ENCODE peak calls at places on chromosomes 2 and 18, in five cellular contexts. O is WERI-Rb-1, D is dermis microvascular lymphatic vessel endothelial cell, T is thoracic aorta, X is T47D. H is an unnamed sample.

GRCh38 chr2:30106543-30106942 is 40.3 kb upstream of the YPEL5 start:
- DNase-seq in O (no peak), D (no peak), T (no peak), X (no peak), H (no peak)

GRCh38 chr2:75787532-75788132 is 76.9 kb upstream of the GCFC2 start:
- DNase-seq in O (no peak), D (peak), T (no peak), X (no peak), H (no peak)

GRCh38 chr2:143475131-143475784 is 346.0 kb downstream of the ARHGAP15 start:
- DNase-seq in O (no peak), D (no peak), T (no peak), X (no peak), H (no peak)

GRCh38 chr18:1018211-1018651 is 113.6 kb downstream of the ADCYAP1 start:
- DNase-seq in O (no peak), D (no peak), T (no peak), X (no peak), H (no peak)

GRCh38 chr2:237221443-237221842 is 135.8 kb downstream of the COPS8 start:
- DNase-seq in O (no peak), D (no peak), T (no peak), X (no peak), H (no peak)

GRCh38 chr18:72742002-72742401 is 125.8 kb downstream of the NETO1 start:
- DNase-seq in O (no peak), D (no peak), T (no peak), X (no peak), H (no peak)

GRCh38 chr2:70707706-70708105 is 60.3 kb downstream of the ADD2 start:
- DNase-seq in O (no peak), D (no peak), T (no peak), X (no peak), H (no peak)

GRCh38 chr18:48780151-48781001 is 170.4 kb downstream of the SMAD7 start:
- DNase-seq in O (no peak), D (peak), T (peak), X (no peak), H (no peak)

GRCh38 chr2:202808754-202809153 is 62.8 kb downstream of the ICA1L start:
- DNase-seq in O (no peak), D (no peak), T (no peak), X (no peak), H (peak)

GRCh38 chr2:147844691-147845607 is at the start of gene ACVR2A:
- DNase-seq in O (peak), D (peak), T (no peak), X (peak), H (no peak)

GRCh38 chr2:47899915-47900314 is 6.4 kb downstream of the FBXO11 start:
- DNase-seq in O (no peak), D (no peak), T (no peak), X (no peak), H (no peak)

GRCh38 chr2:20931346-20931745 is 108.4 kb upstream of the LDAH start:
- DNase-seq in O (no peak), D (no peak), T (no peak), X (no peak), H (no peak)

GRCh38 chr2:47083886-47084682 is 71.0 kb downstream of the STPG4 start:
- DNase-seq in O (no peak), D (peak), T (no peak), X (no peak), H (no peak)

GRCh38 chr2:161238559-161239415 is 69.4 kb upstream of the PSMD14 start:
- DNase-seq in O (peak), D (peak), T (no peak), X (peak), H (no peak)

GRCh38 chr2:12879649-12880048 is 162.9 kb downstream of the TRIB2 start:
- DNase-seq in O (no peak), D (no peak), T (no peak), X (no peak), H (no peak)

GRCh38 chr18:76837071-76837470 is 14.7 kb downstream of the ZNF236 start:
- DNase-seq in O (no peak), D (no peak), T (no peak), X (no peak), H (no peak)

GRCh38 chr2:134711622-134712125 is 7.1 kb downstream of the TMEM163 start:
- DNase-seq in O (no peak), D (no peak), T (no peak), X (no peak), H (no peak)

GRCh38 chr2:11103984-11104793 is 51.1 kb upstream of the SLC66A3 start:
- DNase-seq in O (no peak), D (no peak), T (no peak), X (no peak), H (no peak)

GRCh38 chr2:149365826-149366583 is 35.6 kb downstream of the LYPD6 start:
- DNase-seq in O (no peak), D (peak), T (no peak), X (no peak), H (peak)

GRCh38 chr2:228613133-228613532 is 431.6 kb upstream of the SPHKAP start:
- DNase-seq in O (no peak), D (no peak), T (no peak), X (no peak), H (no peak)

GRCh38 chr2:165401285-165401852 is 68.1 kb upstream of the CSRNP3 start:
- DNase-seq in O (no peak), D (peak), T (no peak), X (no peak), H (peak)

GRCh38 chr2:120470041-120470716 is 124.2 kb downstream of the INHBB start:
- DNase-seq in O (no peak), D (peak), T (peak), X (peak), H (peak)

GRCh38 chr2:222819722-222820333 is 41.0 kb upstream of the ACSL3 start:
- DNase-seq in O (no peak), D (no peak), T (no peak), X (no peak), H (no peak)

H was measured in epithelial cell of prostate.